ENCODE peak calls at places on chromosomes 16 and 17, in eight cellular contexts. K is brain microvascular endothelial cell, P is AG04450, R is choroid plexus epithelial cell, D is astrocyte of the spinal cord, F is WERI-Rb-1, Y is H9, A is cardiac fibroblast. L is an unnamed sample.

GRCh38 chr16:14489460-14489859 is 140.6 kb downstream of the PARN start:
- DNase-seq in F (peak; percentile 20), K (no peak), D (no peak), Y (peak; percentile 51), A (peak; percentile 45), R (peak; percentile 54), P (no peak), L (no peak)

GRCh38 chr17:63537001-63537400 is 13.3 kb upstream of the DCAF7 start:
- DNase-seq in P (no peak), R (no peak), D (no peak), F (peak; percentile 6), K (no peak), A (no peak), Y (no peak), L (no peak)

GRCh38 chr17:39651908-39652634 is 13.1 kb upstream of the TCAP start:
- DNase-seq in A (no peak), P (no peak), K (no peak), F (no peak), Y (no peak), R (no peak), D (no peak), L (no peak)

GRCh38 chr17:69597898-69598692 is 183.6 kb downstream of the MAP2K6 start:
- DNase-seq in D (peak; percentile 52), R (peak; percentile 59), Y (no peak), K (peak; percentile 50), P (no peak), F (no peak), A (no peak), L (no peak)

GRCh38 chr17:79002796-79003593 is 6.6 kb downstream of the CANT1 start:
- DNase-seq in K (no peak), F (no peak), Y (no peak), A (no peak), P (no peak), R (no peak), D (no peak), L (no peak)

GRCh38 chr16:84520778-84521770 is 16.6 kb upstream of the MEAK7 start:
- DNase-seq in R (no peak), Y (no peak), P (no peak), A (no peak), D (no peak), K (no peak), F (no peak), L (no peak)

GRCh38 chr16:48492131-48492530 is 106.9 kb upstream of the SIAH1 start:
- DNase-seq in K (no peak), Y (no peak), P (no peak), R (peak; percentile 86), A (peak; percentile 90), F (no peak), D (no peak), L (no peak)

GRCh38 chr16:19655242-19655777 is 62.7 kb downstream of the KNOP1 start:
- DNase-seq in F (no peak), K (no peak), R (no peak), Y (no peak), A (no peak), P (no peak), D (peak; percentile 17), L (no peak)

GRCh38 chr16:81600275-81600674 is 155.7 kb downstream of the CMIP start:
- DNase-seq in A (peak; percentile 69), Y (no peak), F (no peak), D (peak; percentile 39), K (peak; percentile 82), P (no peak), R (peak; percentile 75), L (no peak)

GRCh38 chr16:66677179-66677578 is 19.4 kb downstream of the CMTM4 start:
- DNase-seq in Y (no peak), K (no peak), P (no peak), F (no peak), D (no peak), A (no peak), R (no peak), L (no peak)

GRCh38 chr17:61183793-61184192 is 215.8 kb upstream of the TBX2 start:
- DNase-seq in K (no peak), D (no peak), A (no peak), R (no peak), Y (no peak), P (no peak), F (no peak), L (no peak)

GRCh38 chr16:89285381-89285780 is 67.9 kb downstream of the ZNF778 start:
- DNase-seq in A (no peak), F (no peak), R (no peak), K (no peak), Y (no peak), P (no peak), D (no peak), L (no peak)

GRCh38 chr17:27549251-27549919 is 81.6 kb upstream of the LGALS9 start:
- DNase-seq in Y (no peak), P (no peak), D (no peak), A (peak; percentile 51), F (no peak), R (no peak), K (no peak), L (no peak)

GRCh38 chr17:4247981-4248388 is 15.8 kb downstream of the ANKFY1 start:
- DNase-seq in Y (peak; percentile 75), R (peak; percentile 12), A (no peak), P (no peak), F (no peak), D (no peak), K (no peak), L (no peak)

GRCh38 chr17:40596261-40596919 is 31.1 kb upstream of the CCR7 start:
- DNase-seq in A (no peak), Y (no peak), K (no peak), P (no peak), R (no peak), F (no peak), D (no peak), L (peak; percentile 66)

GRCh38 chr16:85313541-85314208 is 201.4 kb upstream of the CIBAR2 start:
- DNase-seq in D (no peak), A (peak; percentile 31), R (no peak), F (peak; percentile 84), P (no peak), K (no peak), Y (no peak), L (no peak)

GRCh38 chr16:11948819-11949218 is 7.0 kb upstream of the NPIPB2 start:
- DNase-seq in F (no peak), A (no peak), R (no peak), Y (no peak), P (no peak), K (no peak), D (no peak), L (no peak)

DNA sequence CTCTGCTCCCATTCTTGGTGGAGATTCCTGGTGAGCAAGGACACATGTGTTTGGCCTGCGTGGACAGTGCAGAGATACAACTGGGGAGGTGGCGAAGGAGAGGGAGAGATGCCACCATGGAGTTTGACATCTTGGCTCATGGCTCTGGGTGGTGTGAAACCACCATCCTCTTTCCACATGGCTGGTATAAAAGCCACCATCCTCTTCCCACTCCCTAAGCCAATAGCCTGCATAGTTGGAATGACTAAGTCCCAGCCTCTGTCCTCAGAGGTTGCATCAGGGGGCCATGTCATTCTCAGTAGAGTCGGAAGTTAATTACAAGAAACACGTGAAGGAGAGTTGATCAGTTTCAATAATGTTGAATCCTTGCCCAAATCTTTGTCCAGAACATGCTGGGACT is 10.0 kb downstream of the RBFOX1 start:
- DNase-seq in F (no peak), R (no peak), P (no peak), Y (no peak), A (no peak), D (no peak), K (no peak), L (no peak)
- TF ChIP-seq CTCF in F (no peak), R (no peak), P (no peak), Y (no peak), A (no peak), D (no peak), K (no peak), L (no peak)

GRCh38 chr17:64580384-64581307 is 73.9 kb downstream of the CEP95 start:
- DNase-seq in A (no peak), R (no peak), P (no peak), D (no peak), Y (no peak), K (no peak), F (no peak), L (no peak)
- TF ChIP-seq CTCF in A (no peak), R (no peak), P (no peak), D (no peak), Y (no peak), K (no peak), F (no peak), L (no peak)

GRCh38 chr17:37702605-37703004 is 42.3 kb downstream of the HNF1B start:
- DNase-seq in F (no peak), A (peak; percentile 57), K (peak; percentile 46), Y (no peak), R (peak; percentile 67), D (peak; percentile 88), P (peak; percentile 41), L (no peak)
- TF ChIP-seq CTCF in F (no peak), A (no peak), K (no peak), Y (no peak), R (no peak), D (no peak), P (no peak), L (no peak)

GRCh38 chr17:46769531-46770438 is 48.7 kb downstream of the WNT3 start:
- DNase-seq in Y (peak; percentile 43), D (no peak), A (no peak), F (no peak), P (no peak), R (peak; percentile 37), K (no peak), L (no peak)

GRCh38 chr17:46770818-46771600 is 47.5 kb downstream of the WNT3 start:
- DNase-seq in D (peak; percentile 29), A (peak; percentile 46), K (no peak), Y (peak; percentile 71), P (no peak), R (peak; percentile 30), F (peak; percentile 85), L (no peak)

GRCh38 chr17:46771601-46772012 is 46.9 kb downstream of the WNT3 start:
- DNase-seq in D (no peak), R (peak; percentile 13), P (no peak), Y (peak; percentile 72), K (no peak), F (peak; percentile 73), A (peak; percentile 32), L (no peak)

GRCh38 chr17:46772013-46772878 is 46.2 kb downstream of the WNT3 start:
- DNase-seq in K (no peak), P (no peak), F (no peak), R (no peak), Y (peak; percentile 97), A (no peak), D (no peak), L (no peak)

DNA sequence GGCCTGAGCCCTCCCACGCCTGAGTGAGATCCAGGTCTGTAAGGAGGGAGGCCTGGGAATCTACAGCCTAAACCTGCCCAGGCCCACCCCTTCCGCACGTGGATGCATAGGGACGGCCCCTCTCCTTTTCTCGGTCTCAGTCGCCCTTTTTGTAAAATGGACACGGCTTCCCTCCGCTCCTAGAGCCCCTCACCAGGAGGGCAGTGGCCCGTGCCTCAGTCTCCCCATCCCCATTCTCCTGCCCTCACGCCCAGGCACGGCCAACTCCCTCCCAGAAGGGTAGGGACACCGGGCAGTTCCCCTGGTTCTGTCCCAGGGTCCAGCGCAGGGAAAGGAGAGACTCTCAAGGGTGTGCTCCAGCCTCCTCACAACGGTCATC is 48.1 kb downstream of the WNT3 start:
- DNase-seq in P (no peak), R (no peak), F (no peak), Y (no peak), A (no peak), K (no peak), D (no peak), L (no peak)
- TF ChIP-seq CTCF in P (no peak), R (no peak), F (no peak), Y (no peak), A (no peak), K (no peak), D (no peak), L (no peak)